ENCODE peak calls at places on chromosomes 13 and 19, in seven cellular contexts. I, A, J, X, P, B and W are unnamed samples.

GRCh38 chr19:17855333-17856152 is 4.2 kb upstream of the RPL18A start:
- DNase-seq in X (peak; percentile 79), P (peak; percentile 96), B (peak; percentile 89), A (peak; percentile 71), J (peak; percentile 67), I (peak; percentile 49), W (peak; percentile 69)

GRCh38 chr19:31350033-31350692 is 927 bp upstream of the TSHZ3 start:
- DNase-seq in I (no peak), X (no peak), J (no peak), P (no peak), B (no peak), A (peak; percentile 38), W (no peak)

GRCh38 chr19:54552913-54553310 is 20.7 kb upstream of the LILRA2 start:
- DNase-seq in X (no peak), P (no peak), I (no peak), A (no peak), J (no peak), B (no peak), W (no peak)

GRCh38 chr19:17830567-17831418 is 9.5 kb upstream of the INSL3 start:
- DNase-seq in J (peak; percentile 91), P (peak; percentile 72), I (peak; percentile 89), X (peak; percentile 35), A (peak; percentile 34), B (peak; percentile 17), W (peak; percentile 95)

GRCh38 chr19:16825312-16826168 is 3.7 kb upstream of the SIN3B start:
- DNase-seq in P (no peak), A (peak; percentile 82), B (no peak), X (no peak), I (peak; percentile 78), J (no peak), W (no peak)

GRCh38 chr13:50386527-50387123 is 371.4 kb downstream of the KCNRG start:
- DNase-seq in B (no peak), A (peak; percentile 26), X (no peak), I (peak; percentile 81), J (no peak), P (no peak), W (no peak)

GRCh38 chr13:32022292-32022691 is 9.3 kb upstream of the FRY start:
- DNase-seq in I (no peak), J (no peak), A (no peak), B (no peak), X (no peak), P (no peak), W (no peak)

GRCh38 chr19:10419200-10419645 is 1.1 kb upstream of the PDE4A start:
- DNase-seq in X (peak; percentile 54), J (peak; percentile 50), I (no peak), B (no peak), P (peak; percentile 73), A (no peak), W (no peak)

GRCh38 chr19:22602631-22603272 is 31.4 kb upstream of the ZNF492 start:
- DNase-seq in B (no peak), P (no peak), X (no peak), A (no peak), J (no peak), I (no peak), W (no peak)

GRCh38 chr13:30720470-30720869 is 14.9 kb upstream of the ALOX5AP start:
- DNase-seq in P (no peak), I (peak; percentile 36), B (no peak), X (no peak), J (no peak), A (no peak), W (no peak)

GRCh38 chr13:93963266-93964131 is 516.0 kb downstream of the DCT start:
- DNase-seq in B (no peak), P (no peak), I (peak; percentile 70), J (peak; percentile 46), A (peak; percentile 62), X (no peak), W (peak; percentile 48)

GRCh38 chr13:40660270-40660669 is 6.2 kb downstream of the FOXO1 start:
- DNase-seq in B (no peak), P (no peak), J (no peak), A (no peak), I (no peak), X (no peak), W (no peak)